ENCODE peak calls at places on chromosomes 11 and 22, in eight cellular contexts. U is CD14-positive monocyte; Y is stimulated activated CD4-positive, alpha-beta T cell treated with anti-CD3 and anti-CD28 coated beads, Interleukin-4, amount 100 ng/mL, for 48 hours; G is activated gamma-delta T cell; P is spleen; M is ureter; A is GM23248; I is HTR-8/SVneo. D is an unnamed sample.

GRCh38 chr11:61480936-61481335 is 27.6 kb upstream of the LRRC10B start:
- DNase-seq in G (no peak), P (no peak), I (no peak), U (no peak), A (no peak), M (peak; percentile 72), Y (no peak), D (no peak)

GRCh38 chr22:43951391-43951790 is 3.9 kb upstream of the SAMM50 start:
- DNase-seq in P (no peak), A (no peak), M (no peak), Y (no peak), U (no peak), G (no peak), I (no peak), D (no peak)

GRCh38 chr11:133160754-133161153 is 371.5 kb downstream of the OPCML start:
- DNase-seq in P (no peak), G (no peak), A (no peak), I (no peak), M (no peak), Y (no peak), U (no peak), D (no peak)

GRCh38 chr11:77813256-77813655 is 7.3 kb downstream of the RSF1 start:
- DNase-seq in Y (no peak), M (no peak), P (no peak), U (no peak), G (no peak), A (peak; percentile 47), I (no peak), D (no peak)

GRCh38 chr22:22662095-22662494 is 17.7 kb downstream of the GGTLC2 start:
- DNase-seq in M (no peak), A (no peak), I (no peak), P (no peak), Y (no peak), G (no peak), U (no peak), D (no peak)

GRCh38 chr11:17400048-17400775 is 11.8 kb upstream of the KCNJ11 start:
- DNase-seq in G (no peak), U (no peak), P (peak; percentile 75), I (no peak), A (no peak), M (no peak), Y (no peak), D (no peak)

GRCh38 chr11:45489281-45489906 is 176.0 kb downstream of the CHST1 start:
- DNase-seq in A (no peak), P (no peak), M (no peak), Y (no peak), G (no peak), I (no peak), U (no peak), D (no peak)

GRCh38 chr11:72446929-72447753 is 12.8 kb upstream of the CLPB start:
- DNase-seq in G (no peak), P (no peak), I (peak; percentile 77), M (no peak), A (peak; percentile 77), U (no peak), Y (no peak), D (peak; percentile 24)

GRCh38 chr11:111938687-111939160 is 1.6 kb downstream of the DIXDC1 start:
- DNase-seq in U (peak; percentile 76), G (no peak), A (peak; percentile 86), M (no peak), Y (no peak), P (no peak), I (no peak), D (no peak)

GRCh38 chr11:66986178-66986545 is 11.1 kb downstream of the C11orf86 start:
- DNase-seq in Y (no peak), I (no peak), A (no peak), P (no peak), M (no peak), G (no peak), U (no peak), D (no peak)

GRCh38 chr11:113286509-113287497 is 27.6 kb upstream of the TTC12 start:
- DNase-seq in Y (no peak), A (peak; percentile 39), U (no peak), P (no peak), G (no peak), I (no peak), M (no peak), D (no peak)

GRCh38 chr22:19143212-19143611 is 1.2 kb downstream of the ESS2 start:
- DNase-seq in Y (no peak), P (no peak), U (no peak), I (no peak), A (no peak), M (no peak), G (no peak), D (no peak)

GRCh38 chr11:19735512-19735911 is 22.9 kb downstream of the NAV2 start:
- DNase-seq in G (no peak), A (peak; percentile 82), P (no peak), Y (no peak), M (no peak), U (no peak), I (no peak), D (no peak)

GRCh38 chr22:36659762-36660509 is 43.6 kb downstream of the CACNG2 start:
- DNase-seq in M (peak; percentile 94), G (no peak), Y (peak; percentile 26), P (peak; percentile 84), U (peak; percentile 81), A (peak; percentile 96), I (peak; percentile 86), D (peak; percentile 47)

GRCh38 chr11:62535802-62536201 is 10.8 kb downstream of the AHNAK start:
- DNase-seq in P (no peak), Y (no peak), M (no peak), G (no peak), A (peak; percentile 36), U (no peak), I (no peak), D (no peak)

GRCh38 chr22:23243006-23243573 is 62.8 kb downstream of the BCR start:
- DNase-seq in M (no peak), P (no peak), A (no peak), Y (peak; percentile 67), U (no peak), I (no peak), G (no peak), D (no peak)